ENCODE peak calls at places on chromosomes 2 and 18, in ten cellular contexts. R, T, D, P, U, F, J, M, W and K are unnamed samples.

GRCh38 chr2:176176233-176176632 is 12.2 kb upstream of the HOXD1 start:
- DNase-seq in R (no peak), T (no peak), D (no peak), P (peak; percentile 39), U (no peak), F (peak; percentile 43), J (no peak), M (no peak), W (no peak), K (no peak)

GRCh38 chr2:96891591-96892333 is 21.9 kb upstream of the SEMA4C start:
- DNase-seq in R (peak; percentile 61), T (peak; percentile 58), D (peak; percentile 48), P (no peak), U (no peak), F (peak; percentile 84), J (no peak), M (no peak), W (peak; percentile 78), K (no peak)

GRCh38 chr2:85540131-85540587 is 1.2 kb downstream of the MAT2A start:
- DNase-seq in R (peak; percentile 43), T (peak; percentile 32), D (peak; percentile 45), P (no peak), U (no peak), F (no peak), J (no peak), M (no peak), W (no peak), K (no peak)

GRCh38 chr2:71670430-71670795 is 217.1 kb downstream of the DYSF start:
- DNase-seq in R (no peak), T (no peak), D (no peak), P (no peak), U (no peak), F (no peak), J (no peak), M (no peak), W (no peak), K (no peak)

GRCh38 chr2:52260904-52261303 is 1229.0 kb upstream of the NRXN1 start:
- DNase-seq in R (peak; percentile 43), T (peak; percentile 85), D (peak; percentile 91), P (no peak), U (no peak), F (no peak), J (no peak), M (no peak), W (no peak), K (no peak)

GRCh38 chr18:50606609-50607008 is 46.7 kb downstream of the MAPK4 start:
- DNase-seq in R (no peak), T (no peak), D (no peak), P (no peak), U (peak; percentile 8), F (no peak), J (no peak), M (no peak), W (no peak), K (no peak)

GRCh38 chr2:18423636-18424035 is 136.8 kb downstream of the RDH14 start:
- DNase-seq in R (no peak), T (peak; percentile 70), D (peak; percentile 62), P (no peak), U (no peak), F (no peak), J (no peak), M (no peak), W (no peak), K (no peak)

GRCh38 chr2:94762600-94762999 is 108.6 kb upstream of the TEKT4 start:
- DNase-seq in R (no peak), T (no peak), D (no peak), P (peak; percentile 15), U (no peak), F (no peak), J (no peak), M (no peak), W (no peak), K (no peak)

GRCh38 chr2:157363612-157364101 is 38.0 kb upstream of the ERMN start:
- DNase-seq in R (no peak), T (no peak), D (no peak), P (no peak), U (no peak), F (no peak), J (no peak), M (no peak), W (no peak), K (no peak)

GRCh38 chr18:56139792-56140254 is 498.6 kb downstream of the TXNL1 start:
- DNase-seq in R (peak; percentile 53), T (peak; percentile 95), D (peak; percentile 38), P (no peak), U (no peak), F (no peak), J (no peak), M (no peak), W (peak; percentile 61), K (no peak)

DNA sequence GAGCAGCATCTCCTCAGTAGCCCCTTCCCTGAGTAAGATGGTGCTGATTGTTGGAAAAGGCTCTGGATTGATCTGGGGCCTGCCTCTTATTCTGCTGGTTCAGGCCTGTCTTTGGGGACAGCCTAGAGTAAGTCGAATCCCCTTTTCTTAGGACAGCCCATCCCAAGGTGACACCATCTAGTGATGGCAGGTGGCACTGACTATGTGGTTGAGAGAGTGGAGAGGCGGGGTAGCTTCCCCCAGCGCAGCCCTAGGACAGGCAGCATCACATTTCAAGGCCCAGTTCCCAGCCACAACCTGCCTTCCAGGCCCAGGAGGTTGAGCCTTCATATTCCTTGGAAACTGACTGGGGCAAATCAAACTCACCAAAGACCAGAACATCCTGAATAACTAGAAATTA is 69.1 kb upstream of the B3GNT7 start:
- DNase-seq in R (no peak), T (no peak), D (no peak), P (no peak), U (no peak), F (peak; percentile 64), J (no peak), M (no peak), W (no peak), K (no peak)
- TF ChIP-seq CTCF in R (no peak), T (no peak), D (no peak), P (no peak), U (no peak), F (peak; percentile 27), J (no peak), M (no peak), W (no peak), K (no peak)

DNA sequence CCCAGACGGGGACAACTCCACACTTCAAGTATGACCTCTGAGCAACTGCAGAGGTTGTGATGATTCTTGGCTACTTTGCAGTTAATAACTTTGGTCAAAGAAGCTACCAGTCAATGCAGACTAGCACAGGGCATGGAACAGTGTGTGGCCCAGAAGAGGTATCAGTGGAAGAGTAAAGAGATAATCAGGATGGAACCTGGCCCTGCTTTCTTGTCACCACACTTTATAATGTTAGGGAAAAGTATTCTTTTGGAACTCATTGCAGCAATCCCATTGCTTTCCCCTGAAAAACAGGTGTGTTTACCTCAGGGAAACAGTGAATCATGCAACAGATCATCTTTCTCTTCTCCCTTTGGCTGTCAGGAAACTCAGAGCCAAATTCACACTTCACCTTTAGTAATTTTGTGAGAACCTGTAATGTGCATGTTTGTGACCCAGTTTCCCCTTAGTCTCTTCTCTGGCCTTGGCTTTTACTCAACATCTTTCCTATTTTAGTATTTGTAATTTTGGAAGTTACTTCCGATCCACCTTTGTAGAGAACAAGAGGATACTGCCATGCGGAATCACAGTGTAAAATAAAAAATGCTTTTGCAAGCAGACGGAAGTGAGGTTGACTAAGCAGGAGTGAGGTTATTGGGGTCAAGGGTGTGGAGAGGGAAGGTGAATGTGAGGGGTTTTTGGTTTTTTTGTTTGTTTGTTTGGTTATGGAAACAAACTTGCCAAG is 14.2 kb downstream of the ASPRV1 start:
- DNase-seq in R (no peak), T (no peak), D (no peak), P (no peak), U (no peak), F (no peak), J (no peak), M (no peak), W (no peak), K (no peak)
- H3K36me3 ChIP-seq in R (peaks cover 3% of the 10 kb centered on the region), T (peaks cover 7% of the 10 kb centered on the region), D (no peaks in the 10 kb centered on the region), P (no peaks in the 10 kb centered on the region), U (no peaks in the 10 kb centered on the region), F (no peaks in the 10 kb centered on the region), J (no peaks in the 10 kb centered on the region), M (no peaks in the 10 kb centered on the region), W (peaks cover 2% of the 10 kb centered on the region), K (no peaks in the 10 kb centered on the region)

GRCh38 chr18:11518788-11519685 is 90.4 kb upstream of the SLC35G4 start:
- DNase-seq in R (peak; percentile 77), T (peak; percentile 55), D (peak; percentile 65), P (peak; percentile 91), U (peak; percentile 14), F (peak; percentile 92), J (peak; percentile 25), M (peak; percentile 18), W (no peak), K (peak; percentile 48)

GRCh38 chr18:11514267-11514666 is 95.1 kb upstream of the SLC35G4 start:
- DNase-seq in R (no peak), T (no peak), D (no peak), P (no peak), U (no peak), F (no peak), J (no peak), M (no peak), W (no peak), K (no peak)

GRCh38 chr18:11520536-11520935 is 88.9 kb upstream of the SLC35G4 start:
- DNase-seq in R (no peak), T (no peak), D (no peak), P (no peak), U (no peak), F (no peak), J (no peak), M (no peak), W (no peak), K (no peak)

GRCh38 chr18:11521853-11522252 is 87.5 kb upstream of the SLC35G4 start:
- DNase-seq in R (no peak), T (no peak), D (no peak), P (no peak), U (no peak), F (no peak), J (no peak), M (no peak), W (no peak), K (no peak)

GRCh38 chr18:11516988-11517630 is 92.3 kb upstream of the SLC35G4 start:
- DNase-seq in R (peak; percentile 50), T (no peak), D (peak; percentile 32), P (no peak), U (peak; percentile 14), F (no peak), J (no peak), M (no peak), W (no peak), K (no peak)
- TF ChIP-seq CTCF in R (no peak), T (no peak), D (no peak), P (no peak), U (no peak), F (no peak), J (no peak), M (no peak), W (no peak), K (no peak)

GRCh38 chr18:45932708-45933107 is 34.4 kb downstream of the EPG5 start:
- DNase-seq in R (no peak), T (no peak), D (no peak), P (no peak), U (no peak), F (no peak), J (no peak), M (no peak), W (no peak), K (no peak)

GRCh38 chr18:45935591-45936335 is 31.4 kb downstream of the EPG5 start:
- DNase-seq in R (peak; percentile 65), T (peak; percentile 75), D (peak; percentile 23), P (no peak), U (no peak), F (no peak), J (no peak), M (no peak), W (no peak), K (no peak)

GRCh38 chr18:45940724-45941123 is 26.4 kb downstream of the EPG5 start:
- DNase-seq in R (no peak), T (peak; percentile 44), D (no peak), P (no peak), U (no peak), F (no peak), J (no peak), M (no peak), W (no peak), K (no peak)

GRCh38 chr18:45938488-45938935 is 28.6 kb downstream of the EPG5 start:
- DNase-seq in R (no peak), T (no peak), D (no peak), P (no peak), U (no peak), F (no peak), J (no peak), M (no peak), W (no peak), K (no peak)
- H3K36me3 ChIP-seq in R (peaks cover 28% of the 10 kb centered on the region), T (peaks cover 44% of the 10 kb centered on the region), D (peaks cover 19% of the 10 kb centered on the region), P (peaks cover 13% of the 10 kb centered on the region), U (peaks cover 4% of the 10 kb centered on the region), F (peaks cover 49% of the 10 kb centered on the region), J (no peaks in the 10 kb centered on the region), M (peaks cover 5% of the 10 kb centered on the region), W (peaks cover 95% of the 10 kb centered on the region), K (peaks cover 25% of the 10 kb centered on the region)